ENCODE peak calls at places on chromosomes 12 and 14, in nine cellular contexts. A, G, V, J, H, L, W, F and S are unnamed samples. For H3K4me1, the result is how much of the 10 kb centered on the place peaks cover.

GRCh38 chr12:10235761-10236631 is 23.3 kb downstream of the GABARAPL1 start:
- DNase-seq in A (peak), G (no peak), V (peak), J (peak), H (peak), L (no peak), W (no peak), F (no peak), S (no peak)

GRCh38 chr12:2477009-2477766 is 317.6 kb upstream of the FKBP4 start:
- DNase-seq in A (no peak), G (no peak), V (no peak), J (no peak), H (peak), L (peak), W (no peak), F (no peak), S (no peak)

GRCh38 chr12:114682920-114683708 is 861 bp downstream of the TBX3 start:
- DNase-seq in A (peak), G (no peak), V (no peak), J (peak), H (peak), L (no peak), W (no peak), F (peak), S (no peak)

GRCh38 chr14:65224799-65225198 is 122.5 kb upstream of the MAX start:
- DNase-seq in A (peak), G (no peak), V (no peak), J (peak), H (peak), L (no peak), W (no peak), F (no peak), S (no peak)

GRCh38 chr14:31388687-31389413 is 31.5 kb downstream of the HEATR5A start:
- DNase-seq in A (no peak), G (no peak), V (no peak), J (no peak), H (peak), L (no peak), W (no peak), F (no peak), S (no peak)

GRCh38 chr12:71054551-71054950 is 103.2 kb downstream of the TSPAN8 start:
- DNase-seq in A (no peak), G (no peak), V (no peak), J (no peak), H (no peak), L (no peak), W (no peak), F (no peak), S (no peak)

GRCh38 chr12:122129131-122129530 is 44.9 kb downstream of the IL31 start:
- DNase-seq in A (no peak), G (no peak), V (no peak), J (no peak), H (no peak), L (no peak), W (no peak), F (no peak), S (no peak)

GRCh38 chr12:28958553-28959195 is 190.4 kb upstream of the FAR2 start:
- DNase-seq in A (no peak), G (no peak), V (no peak), J (no peak), H (peak), L (no peak), W (no peak), F (no peak), S (no peak)

GRCh38 chr12:52398176-52398575 is 8.0 kb downstream of the KRT82 start:
- DNase-seq in A (no peak), G (no peak), V (no peak), J (no peak), H (peak), L (no peak), W (no peak), F (no peak), S (no peak)

GRCh38 chr12:122964439-122965257 is 1.6 kb downstream of the ABCB9 start:
- DNase-seq in A (no peak), G (no peak), V (no peak), J (no peak), H (no peak), L (no peak), W (no peak), F (no peak), S (no peak)

GRCh38 chr12:92144631-92145480 is 790 bp downstream of the BTG1 start:
- DNase-seq in A (peak), G (peak), V (peak), J (peak), H (peak), L (peak), W (peak), F (peak), S (peak)

GRCh38 chr12:21371050-21371449 is 1.7 kb upstream of the IAPP start:
- DNase-seq in A (no peak), G (no peak), V (no peak), J (no peak), H (no peak), L (no peak), W (no peak), F (no peak), S (no peak)

DNA sequence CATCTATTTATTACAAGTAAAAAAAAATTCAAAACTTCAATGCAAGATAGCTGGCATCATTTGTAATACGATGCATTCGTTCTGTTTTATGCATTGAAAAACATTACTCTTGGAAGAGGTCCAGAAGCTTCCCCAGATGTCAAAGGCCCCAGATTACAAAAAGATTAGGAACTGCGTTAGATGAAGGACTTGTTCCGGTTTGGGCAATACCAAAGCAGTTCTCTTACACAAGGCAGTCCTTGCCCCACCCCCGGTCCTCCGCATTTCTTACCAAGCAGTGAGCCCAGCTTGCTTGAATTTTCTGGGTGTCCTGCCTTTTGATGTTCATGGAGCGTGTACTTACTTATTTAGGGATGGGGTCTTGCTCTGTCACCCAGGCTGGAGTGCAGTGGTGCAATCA is 4.8 kb upstream of the HVCN1 start:
- DNase-seq in A (no peak), G (peak), V (no peak), J (no peak), H (no peak), L (no peak), W (no peak), F (peak), S (no peak)
- H3K4me1 ChIP-seq in A (under half), G (under half), V (under half), J (under half), H (under half), L (under half), W (half or more), F (under half), S (under half)

DNA sequence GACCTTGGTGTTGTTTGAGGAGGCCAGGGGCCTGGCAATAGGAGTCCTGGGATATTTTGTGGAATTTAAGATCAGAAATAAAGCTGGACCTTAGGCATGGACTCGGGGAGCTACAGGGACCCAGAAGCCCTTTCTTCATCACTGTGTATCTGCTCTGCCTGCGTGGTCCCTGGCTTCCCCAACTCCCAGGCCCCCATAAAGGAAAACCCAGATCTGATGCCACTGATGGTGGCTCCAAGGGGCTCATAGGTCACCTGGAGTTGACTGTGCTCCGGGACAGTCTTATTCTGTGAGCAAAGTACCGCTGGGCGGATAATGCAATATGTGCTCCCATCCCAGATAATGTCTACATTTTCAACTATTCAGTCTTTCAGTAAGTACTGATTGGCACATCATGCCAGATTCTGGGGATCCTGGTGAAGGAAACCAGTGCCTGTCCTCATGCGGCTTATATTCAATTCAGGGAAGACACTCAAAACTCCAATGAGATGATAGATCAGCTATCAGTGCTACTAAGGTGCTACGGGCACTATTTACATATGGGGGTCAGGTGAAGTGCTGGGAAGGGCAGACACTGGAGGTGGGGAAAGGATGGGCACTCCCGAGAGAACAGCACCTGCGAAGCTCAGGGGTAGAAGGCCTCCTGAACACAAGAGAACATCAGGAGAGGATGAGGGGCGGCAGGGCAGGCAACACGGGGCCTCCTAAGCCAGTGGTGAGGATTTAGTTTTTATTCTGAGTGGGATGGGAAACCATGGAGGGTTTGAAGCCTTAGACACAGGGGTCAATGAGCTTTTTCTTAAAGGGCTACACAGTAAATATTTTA is 5.5 kb upstream of the SELPLG start:
- DNase-seq in A (no peak), G (no peak), V (no peak), J (no peak), H (no peak), L (no peak), W (no peak), F (no peak), S (no peak)
- H3K4me1 ChIP-seq in A (under half), G (half or more), V (under half), J (under half), H (under half), L (under half), W (half or more), F (under half), S (under half)

DNA sequence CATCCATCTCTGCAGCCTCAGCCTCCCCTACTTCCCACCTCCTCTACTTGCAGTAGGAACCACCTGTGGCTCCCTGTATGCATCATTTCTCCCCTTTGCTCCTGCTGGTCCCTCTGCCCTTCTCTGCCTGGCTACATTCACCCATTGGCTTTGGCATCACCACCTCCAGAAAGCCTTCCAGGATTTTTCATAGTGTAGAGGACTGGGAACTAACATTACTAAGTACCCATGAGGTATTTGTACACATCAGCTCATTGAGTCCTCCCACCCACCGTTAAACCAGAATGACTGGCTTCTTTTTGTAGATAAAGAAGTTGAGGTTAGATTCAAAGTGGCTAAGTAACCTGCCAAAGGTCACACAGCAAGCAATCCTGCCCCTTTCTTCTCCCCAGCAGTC is 17.1 kb downstream of the SYNE3 start:
- DNase-seq in A (no peak), G (no peak), V (no peak), J (no peak), H (no peak), L (no peak), W (no peak), F (no peak), S (no peak)
- H3K4me1 ChIP-seq in A (under half), G (half or more), V (under half), J (under half), H (under half), L (under half), W (half or more), F (half or more), S (under half)

GRCh38 chr12:110023634-110024023 is 24.4 kb downstream of the ANKRD13A start:
- DNase-seq in A (no peak), G (no peak), V (no peak), J (no peak), H (no peak), L (no peak), W (no peak), F (no peak), S (no peak)

GRCh38 chr12:110020956-110021355 is 21.7 kb downstream of the ANKRD13A start:
- DNase-seq in A (no peak), G (no peak), V (no peak), J (no peak), H (no peak), L (no peak), W (no peak), F (no peak), S (no peak)

GRCh38 chr12:110028323-110028722 is 20.0 kb downstream of the C12orf76 start:
- DNase-seq in A (no peak), G (no peak), V (no peak), J (no peak), H (no peak), L (no peak), W (no peak), F (no peak), S (no peak)

GRCh38 chr12:110022980-110023633 is 23.9 kb downstream of the ANKRD13A start:
- DNase-seq in A (no peak), G (no peak), V (no peak), J (no peak), H (peak), L (no peak), W (no peak), F (no peak), S (no peak)
- H3K4me1 ChIP-seq in A (under half), G (under half), V (under half), J (under half), H (under half), L (under half), W (under half), F (under half), S (under half)

GRCh38 chr12:43760396-43760795 is 1.6 kb downstream of the IRAK4 start:
- DNase-seq in A (no peak), G (no peak), V (no peak), J (peak), H (no peak), L (no peak), W (no peak), F (no peak), S (no peak)

GRCh38 chr12:43758247-43758727 is 303 bp downstream of the PUS7L start:
- DNase-seq in A (no peak), G (no peak), V (no peak), J (peak), H (peak), L (peak), W (no peak), F (no peak), S (peak)

GRCh38 chr12:43761535-43761934 is 2.8 kb downstream of the IRAK4 start:
- DNase-seq in A (no peak), G (no peak), V (no peak), J (no peak), H (no peak), L (no peak), W (no peak), F (no peak), S (no peak)

GRCh38 chr12:43762596-43762995 is 3.8 kb downstream of the IRAK4 start:
- DNase-seq in A (no peak), G (no peak), V (no peak), J (no peak), H (no peak), L (no peak), W (no peak), F (no peak), S (no peak)

DNA sequence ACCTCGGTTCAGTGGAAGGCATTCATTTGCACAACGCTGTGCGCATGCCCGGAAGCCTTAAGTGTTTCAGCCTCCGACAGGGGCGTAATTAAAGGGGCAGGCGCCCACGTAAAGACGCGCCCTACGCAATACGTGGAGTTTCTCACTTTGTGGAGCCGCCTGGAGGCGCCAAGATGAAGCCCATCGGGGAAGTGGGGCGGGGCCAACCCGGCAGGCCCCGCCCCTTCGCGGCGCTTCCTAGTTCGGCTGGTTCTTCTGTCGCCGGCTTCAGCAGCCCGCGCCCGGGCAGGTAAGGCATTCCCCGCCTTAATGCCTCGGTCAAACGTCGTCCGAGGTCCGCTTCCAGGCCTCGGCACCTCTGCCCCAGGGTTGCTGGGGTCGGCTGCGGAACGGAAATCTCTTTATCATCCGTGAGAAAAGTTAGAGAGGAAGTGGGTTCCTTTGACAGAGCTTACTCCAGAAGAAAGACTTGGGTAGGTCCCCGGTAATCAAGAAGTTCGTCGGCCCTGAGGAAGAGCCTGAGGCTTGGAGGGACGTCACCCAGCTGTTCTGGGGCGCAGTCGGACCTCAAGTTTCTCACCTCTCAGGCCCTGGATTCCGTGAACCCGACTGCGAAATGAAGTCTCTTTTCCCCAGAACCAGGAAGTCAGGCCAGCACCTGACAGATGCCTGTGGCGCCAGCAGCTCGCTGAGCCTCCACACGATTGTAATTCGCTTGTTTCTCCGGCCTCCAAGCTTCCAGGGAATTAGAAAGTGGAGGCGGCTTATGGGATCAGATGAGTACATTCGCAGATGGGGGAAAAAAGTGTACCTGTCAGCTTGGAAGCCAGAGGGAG is at the start of the genes IRAK4 and PUS7L:
- DNase-seq in A (no peak), G (peak), V (peak), J (peak), H (peak), L (peak), W (peak), F (peak), S (peak)
- H3K4me1 ChIP-seq in A (under half), G (under half), V (under half), J (under half), H (under half), L (under half), W (under half), F (under half), S (under half)

GRCh38 chr12:22541496-22541895 is 2.8 kb downstream of the C2CD5 start:
- DNase-seq in A (no peak), G (no peak), V (no peak), J (no peak), H (no peak), L (no peak), W (no peak), F (no peak), S (no peak)
- H3K4me1 ChIP-seq in A (under half), G (half or more), V (under half), J (under half), H (under half), L (under half), W (half or more), F (under half), S (under half)

DNA sequence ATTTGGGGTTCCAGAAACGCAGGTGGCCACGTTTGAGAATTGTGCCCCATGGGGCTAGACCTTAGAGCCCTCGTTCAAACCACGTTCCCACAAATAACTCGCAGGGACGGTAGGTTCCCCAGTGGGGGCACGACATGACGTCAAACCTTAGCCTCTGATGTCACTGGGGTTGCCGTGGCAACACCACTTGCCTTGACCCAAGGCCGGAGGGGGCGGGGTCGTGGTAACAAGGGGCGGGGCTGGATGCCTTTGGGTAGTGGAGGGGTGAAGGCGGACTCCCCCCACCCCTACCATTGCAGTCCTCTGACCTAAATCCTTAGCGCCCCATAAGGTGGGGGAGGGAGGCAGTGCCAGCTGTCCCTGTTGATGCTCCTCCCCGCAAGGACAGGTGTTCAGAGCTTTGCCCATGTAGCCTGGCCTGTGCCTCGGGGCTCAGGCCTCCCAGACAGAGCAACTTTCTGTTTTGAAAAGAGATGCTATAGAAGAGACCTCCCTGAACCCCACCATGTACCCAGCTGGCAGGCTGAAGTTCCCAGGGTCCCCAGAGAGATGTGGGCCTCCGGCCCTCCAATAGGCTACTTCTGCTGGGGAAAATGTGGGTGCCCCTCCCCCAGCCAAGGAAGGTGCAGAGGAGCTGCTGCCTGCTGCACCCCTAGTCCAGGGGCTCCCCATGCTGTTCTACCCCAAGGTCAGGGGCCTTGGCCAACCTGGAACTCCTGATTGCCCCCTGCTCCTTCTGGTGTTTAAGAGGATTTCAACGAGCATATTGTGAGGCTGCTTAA is 1.9 kb downstream of the FAM222A start:
- DNase-seq in A (no peak), G (peak), V (no peak), J (peak), H (peak), L (no peak), W (no peak), F (peak), S (no peak)
- H3K4me1 ChIP-seq in A (under half), G (half or more), V (under half), J (under half), H (under half), L (under half), W (under half), F (half or more), S (half or more)

DNA sequence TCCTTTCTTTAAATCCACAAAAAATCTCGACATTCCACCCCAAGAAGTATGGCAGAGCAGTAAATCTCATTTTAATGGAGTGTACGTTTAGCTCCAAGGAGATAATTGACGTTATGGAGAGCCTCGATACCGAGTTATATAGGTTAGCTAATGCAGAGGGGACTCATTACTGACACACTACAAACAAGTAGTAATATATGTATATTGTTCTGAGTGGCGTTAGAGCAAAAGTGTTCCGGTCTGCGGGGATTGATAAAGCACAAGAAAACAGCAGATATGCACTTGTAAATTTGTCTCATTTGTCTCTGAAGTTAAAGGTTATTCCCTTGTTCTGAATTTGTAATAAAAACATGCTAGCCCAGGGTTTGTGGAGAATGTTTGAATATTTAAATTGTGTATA is 84.1 kb downstream of the BCL11B start:
- DNase-seq in A (no peak), G (no peak), V (no peak), J (no peak), H (no peak), L (no peak), W (no peak), F (no peak), S (no peak)
- H3K4me1 ChIP-seq in A (under half), G (under half), V (half or more), J (under half), H (under half), L (under half), W (under half), F (under half), S (under half)